ENCODE peak calls at places on chromosomes 12 and 14, in six cellular contexts. N is HCT116, J is HepG2, E is GM12878, O is K562, S is H1. P is an unnamed sample.

GRCh38 chr12:19461986-19462385 is 22.7 kb downstream of the AEBP2 start:
- DNase-seq in N (no peak), O (peak; percentile 15), J (no peak), S (no peak), E (no peak), P (peak; percentile 22)

GRCh38 chr14:21257395-21258193 is 11.6 kb downstream of the HNRNPC start:
- DNase-seq in J (no peak), O (no peak), N (no peak), E (no peak), S (no peak), P (no peak)

GRCh38 chr14:96187216-96188050 is 17.2 kb upstream of the BDKRB2 start:
- DNase-seq in E (no peak), S (no peak), O (no peak), N (no peak), J (no peak), P (no peak)

GRCh38 chr12:27703720-27704452 is 6.7 kb upstream of the MRPS35 start:
- DNase-seq in S (peak; percentile 19), J (peak; percentile 75), N (peak; percentile 87), E (peak; percentile 43), O (peak; percentile 82), P (peak; percentile 59)

GRCh38 chr12:84502907-84503787 is 409.5 kb downstream of the SLC6A15 start:
- DNase-seq in N (peak; percentile 42), O (peak; percentile 16), E (no peak), J (peak; percentile 16), S (no peak), P (no peak)

GRCh38 chr12:106984588-106985137 is 2.3 kb downstream of the MTERF2 start:
- DNase-seq in O (peak; percentile 87), S (no peak), J (no peak), E (no peak), N (no peak), P (no peak)

GRCh38 chr14:50821471-50822464 is 9.2 kb downstream of the NIN start:
- DNase-seq in J (no peak), N (no peak), E (peak; percentile 54), S (no peak), O (peak; percentile 24), P (no peak)

GRCh38 chr12:68623984-68624383 is 13.3 kb downstream of the RAP1B start:
- DNase-seq in E (no peak), O (no peak), J (no peak), N (no peak), S (no peak), P (no peak)

GRCh38 chr12:117227000-117227653 is 36.9 kb upstream of the FBXO21 start:
- DNase-seq in N (no peak), O (no peak), J (no peak), S (no peak), E (no peak), P (no peak)

GRCh38 chr12:70691018-70691672 is 53.9 kb upstream of the PTPRB start:
- DNase-seq in E (no peak), O (no peak), S (no peak), J (no peak), N (no peak), P (no peak)

GRCh38 chr12:25852792-25853191 is 105.7 kb upstream of the RASSF8 start:
- DNase-seq in J (no peak), N (no peak), O (no peak), S (no peak), E (no peak), P (no peak)

GRCh38 chr14:23520899-23521521 is 30.6 kb downstream of the ZFHX2 start:
- DNase-seq in O (no peak), S (no peak), E (no peak), J (no peak), N (no peak), P (no peak)

GRCh38 chr12:123233505-123234299 is 466 bp downstream of the MTRFR start:
- DNase-seq in N (no peak), S (no peak), J (no peak), E (no peak), O (no peak), P (no peak)

GRCh38 chr14:53458368-53458814 is 305.3 kb upstream of the DDHD1 start:
- DNase-seq in S (no peak), J (peak; percentile 96), N (peak; percentile 87), O (no peak), E (no peak), P (no peak)

GRCh38 chr12:82645414-82645813 is 41.3 kb upstream of the TMTC2 start:
- DNase-seq in N (no peak), O (no peak), E (no peak), S (no peak), J (no peak), P (no peak)

GRCh38 chr14:60642270-60642789 is 6.9 kb downstream of the SIX1 start:
- DNase-seq in E (no peak), J (no peak), N (no peak), O (no peak), S (no peak), P (peak; percentile 43)

GRCh38 chr14:33118653-33119052 is 180.0 kb downstream of the NPAS3 start:
- DNase-seq in E (no peak), S (no peak), O (no peak), N (no peak), J (no peak), P (peak; percentile 2)

GRCh38 chr14:105931808-105932483 is 405.6 kb downstream of the TMEM121 start:
- DNase-seq in J (no peak), S (no peak), N (no peak), O (peak; percentile 4), E (no peak), P (peak; percentile 83)

GRCh38 chr12:46299846-46300245 is 31.0 kb upstream of the SLC38A1 start:
- DNase-seq in S (no peak), N (no peak), E (no peak), O (no peak), J (no peak), P (no peak)

GRCh38 chr12:114480309-114481199 is 74.6 kb upstream of the TBX5 start:
- DNase-seq in S (no peak), O (no peak), N (no peak), E (no peak), J (no peak), P (no peak)
- TF ChIP-seq SIN3A in S (no peak), O (no peak), N (no peak), E (no peak), J (no peak), P (no peak)

GRCh38 chr14:103123128-103123633 is at the start of gene TNFAIP2:
- DNase-seq in O (peak; percentile 57), J (no peak), E (no peak), N (no peak), S (no peak), P (no peak)
- TF ChIP-seq MAX in O (no peak), J (no peak), E (no peak), N (no peak), S (peak; percentile 87), P (no peak)

GRCh38 chr12:42760550-42760949 is 171.0 kb upstream of the PRICKLE1 start:
- DNase-seq in S (no peak), E (no peak), N (no peak), J (no peak), O (no peak), P (no peak)

GRCh38 chr12:42761601-42762350 is 172.2 kb upstream of the PRICKLE1 start:
- DNase-seq in N (no peak), S (no peak), J (no peak), O (no peak), E (no peak), P (no peak)

GRCh38 chr12:42757735-42758134 is 168.2 kb upstream of the PRICKLE1 start:
- DNase-seq in J (no peak), S (no peak), O (no peak), E (no peak), N (no peak), P (no peak)

GRCh38 chr12:42758806-42759205 is 169.3 kb upstream of the PRICKLE1 start:
- DNase-seq in S (no peak), O (no peak), J (no peak), E (no peak), N (no peak), P (no peak)

DNA sequence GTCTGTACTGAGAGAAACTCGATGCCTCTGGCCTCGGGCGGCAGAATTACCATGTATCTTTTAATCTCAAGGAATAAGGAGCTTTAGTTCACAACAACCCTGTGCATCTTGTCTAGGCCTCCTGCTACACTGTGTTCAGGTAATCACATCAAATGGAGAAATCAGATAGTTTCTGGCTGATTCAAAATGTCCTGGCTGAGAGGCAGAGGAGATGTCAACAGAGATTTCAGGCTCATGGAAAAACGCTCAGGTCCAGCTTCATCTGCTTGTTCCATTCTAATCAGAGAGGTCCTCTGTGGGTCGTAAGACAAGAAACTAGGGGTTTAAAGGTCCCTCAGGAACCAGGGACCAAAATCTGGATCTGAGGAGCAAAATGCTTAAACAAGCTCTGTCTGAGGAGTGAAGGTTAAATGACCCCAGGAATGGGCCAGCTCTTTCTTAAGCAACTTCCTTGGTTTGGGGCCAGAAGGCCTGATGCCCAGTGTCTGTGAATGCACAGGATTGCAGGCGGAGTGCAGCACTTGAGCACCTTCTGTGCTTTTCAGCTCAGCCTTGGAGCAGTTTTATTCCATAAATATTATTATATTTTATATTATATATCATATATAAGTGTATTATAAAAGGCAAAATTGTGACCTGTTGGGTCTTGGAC is 170.2 kb upstream of the PRICKLE1 start:
- DNase-seq in S (no peak), N (no peak), O (no peak), E (no peak), J (no peak), P (no peak)
- TF ChIP-seq SIN3A in S (no peak), N (no peak), O (no peak), E (no peak), J (no peak), P (no peak)

GRCh38 chr14:99263564-99264330 is 8.2 kb downstream of the BCL11B start:
- DNase-seq in O (no peak), N (no peak), S (no peak), E (no peak), J (no peak), P (no peak)

GRCh38 chr14:99262977-99263448 is 9.0 kb downstream of the BCL11B start:
- DNase-seq in N (no peak), J (no peak), O (no peak), S (no peak), E (no peak), P (no peak)

GRCh38 chr14:99260652-99261551 is 11.1 kb downstream of the BCL11B start:
- DNase-seq in E (no peak), J (no peak), S (no peak), O (no peak), N (no peak), P (no peak)

GRCh38 chr14:99260116-99260515 is 11.9 kb downstream of the BCL11B start:
- DNase-seq in J (no peak), S (no peak), N (no peak), E (no peak), O (no peak), P (no peak)

DNA sequence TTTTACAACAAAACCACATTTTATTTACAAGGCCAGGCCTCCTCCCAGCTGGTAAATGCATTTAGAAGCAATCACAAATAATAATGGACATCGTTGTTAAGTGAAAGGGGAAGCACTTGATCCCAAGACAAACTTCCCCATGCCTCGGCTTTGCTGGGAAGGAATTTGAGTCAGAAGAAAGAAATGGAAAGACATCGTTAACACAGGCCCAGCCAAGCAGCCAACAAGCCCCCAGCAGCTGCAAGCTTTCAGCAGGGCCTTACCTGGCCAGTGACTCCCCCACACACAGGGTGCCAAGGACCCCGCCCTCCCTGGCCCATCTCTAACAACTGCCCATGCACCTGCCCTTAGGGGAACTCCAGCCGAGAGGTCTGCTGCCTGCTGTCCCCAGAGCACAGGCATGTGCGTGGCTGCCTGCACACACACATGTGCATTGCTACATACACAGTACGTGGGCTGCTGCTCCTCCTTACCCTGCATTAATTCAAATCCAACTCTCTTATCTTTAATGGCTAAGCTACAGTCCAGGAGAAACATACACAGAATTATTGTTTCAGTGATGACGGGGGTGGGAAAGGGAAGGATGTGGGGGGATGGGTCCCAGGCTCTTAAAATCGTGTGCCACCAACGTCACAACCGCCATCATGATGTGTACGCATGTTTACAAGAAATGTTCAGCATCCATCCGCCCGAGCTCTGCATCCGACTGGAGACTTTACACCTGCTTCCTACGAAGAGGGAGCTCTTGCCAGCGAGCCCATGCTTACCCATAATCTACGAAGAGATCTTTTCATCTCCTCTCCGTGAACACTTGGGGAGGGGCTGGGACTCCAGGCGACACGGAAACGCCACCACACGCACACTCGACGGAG is 9.8 kb downstream of the BCL11B start:
- DNase-seq in E (no peak), J (no peak), N (no peak), S (no peak), O (no peak), P (no peak)
- TF ChIP-seq MAX in E (no peak), J (no peak), N (no peak), S (no peak), O (no peak), P (no peak)

P was measured in SK-N-SH.